ENCODE peak calls at places on chromosomes 1 and 21, in seven cellular contexts. E, F, B, C, P, V and R are unnamed samples.

GRCh38 chr1:29372108-29372507 is 135.8 kb downstream of the PTPRU start:
- DNase-seq in E (no peak), F (no peak), B (no peak), C (no peak), P (no peak), V (peak; percentile 77), R (no peak)

GRCh38 chr1:218620956-218621355 is 275.8 kb downstream of the TGFB2 start:
- DNase-seq in E (no peak), F (no peak), B (no peak), C (no peak), P (no peak), V (no peak), R (peak; percentile 8)

GRCh38 chr1:115099693-115100050 is 10.4 kb upstream of the TSPAN2 start:
- DNase-seq in E (no peak), F (no peak), B (no peak), C (no peak), P (no peak), V (no peak), R (no peak)

GRCh38 chr1:209723761-209724693 is 19.4 kb downstream of the HSD11B1 start:
- DNase-seq in E (no peak), F (no peak), B (no peak), C (no peak), P (no peak), V (no peak), R (no peak)

GRCh38 chr1:22808846-22809501 is 98.3 kb downstream of the EPHB2 start:
- DNase-seq in E (no peak), F (no peak), B (no peak), C (no peak), P (no peak), V (peak; percentile 74), R (no peak)

GRCh38 chr1:41330588-41331545 is 30.4 kb upstream of the FOXO6 start:
- DNase-seq in E (peak; percentile 43), F (no peak), B (no peak), C (peak; percentile 58), P (no peak), V (no peak), R (no peak)

GRCh38 chr1:16065197-16065576 is 8.3 kb downstream of the FAM131C start:
- DNase-seq in E (no peak), F (no peak), B (no peak), C (no peak), P (no peak), V (no peak), R (no peak)

GRCh38 chr1:232462200-232462599 is 167.7 kb downstream of the SIPA1L2 start:
- DNase-seq in E (no peak), F (no peak), B (no peak), C (no peak), P (no peak), V (no peak), R (no peak)

GRCh38 chr1:222339371-222339947 is 208.4 kb downstream of the HHIPL2 start:
- DNase-seq in E (no peak), F (no peak), B (no peak), C (no peak), P (no peak), V (no peak), R (no peak)

GRCh38 chr21:28521932-28522826 is 470.5 kb downstream of the LTN1 start:
- DNase-seq in E (peak; percentile 5), F (no peak), B (no peak), C (no peak), P (no peak), V (peak; percentile 11), R (no peak)

GRCh38 chr1:50268049-50268448 is 155.2 kb downstream of the DMRTA2 start:
- DNase-seq in E (no peak), F (no peak), B (no peak), C (no peak), P (no peak), V (no peak), R (peak; percentile 6)

GRCh38 chr21:35868005-35868868 is 192.1 kb downstream of the SETD4 start:
- DNase-seq in E (no peak), F (no peak), B (no peak), C (no peak), P (no peak), V (no peak), R (no peak)

GRCh38 chr21:15014220-15014619 is 50.6 kb downstream of the NRIP1 start:
- DNase-seq in E (no peak), F (no peak), B (no peak), C (no peak), P (no peak), V (no peak), R (no peak)

GRCh38 chr1:163744488-163744887 is 422.7 kb downstream of the NUF2 start:
- DNase-seq in E (no peak), F (no peak), B (no peak), C (no peak), P (no peak), V (no peak), R (no peak)

GRCh38 chr1:17439250-17440073 is at the start of gene RCC2:
- DNase-seq in E (no peak), F (peak; percentile 82), B (peak; percentile 81), C (peak; percentile 92), P (no peak), V (peak; percentile 96), R (peak; percentile 60)

GRCh38 chr1:17335821-17336718 is 28.1 kb downstream of the PADI4 start:
- DNase-seq in E (peak; percentile 23), F (no peak), B (peak; percentile 42), C (peak; percentile 67), P (no peak), V (peak; percentile 62), R (peak; percentile 42)

GRCh38 chr1:234214129-234214910 is 158.9 kb upstream of the COA6 start:
- DNase-seq in E (no peak), F (no peak), B (peak; percentile 52), C (no peak), P (no peak), V (peak; percentile 87), R (no peak)

GRCh38 chr1:244163131-244163530 is 112.0 kb downstream of the ZBTB18 start:
- DNase-seq in E (no peak), F (no peak), B (no peak), C (no peak), P (no peak), V (no peak), R (no peak)

GRCh38 chr1:187691439-187691838 is 862.7 kb downstream of the PLA2G4A start:
- DNase-seq in E (no peak), F (no peak), B (no peak), C (no peak), P (no peak), V (no peak), R (peak; percentile 8)

GRCh38 chr21:45122432-45123132 is 48.2 kb downstream of the ADARB1 start:
- DNase-seq in E (no peak), F (no peak), B (no peak), C (no peak), P (no peak), V (no peak), R (no peak)

GRCh38 chr1:906532-907420 is 16.9 kb upstream of the SAMD11 start:
- DNase-seq in E (no peak), F (peak; percentile 46), B (peak; percentile 59), C (peak; percentile 58), P (no peak), V (peak; percentile 19), R (no peak)

DNA sequence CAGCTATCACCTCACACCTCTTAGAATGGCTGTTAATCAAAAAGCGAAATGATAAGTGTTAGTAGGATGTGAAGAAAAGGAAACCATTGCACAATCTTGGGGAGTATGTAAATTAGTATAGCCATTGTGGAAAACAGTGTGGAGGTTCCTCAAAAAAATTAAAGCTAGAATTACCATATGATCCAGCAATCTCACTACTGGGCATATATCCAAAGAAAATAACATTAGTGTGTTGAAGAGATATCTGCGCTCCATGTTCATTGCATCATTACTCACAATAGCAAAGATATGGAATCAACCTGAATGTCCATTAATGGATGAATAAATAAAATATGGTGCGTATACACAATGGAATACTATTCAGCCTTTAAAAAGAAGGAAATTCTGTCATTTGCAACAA is 68.9 kb downstream of the SNRPE start:
- DNase-seq in E (no peak), F (no peak), B (no peak), C (no peak), P (no peak), V (no peak), R (no peak)
- TF ChIP-seq TAF1 in E (no peak), F (no peak), B (no peak), C (no peak), P (no peak), V (no peak), R (no peak)

GRCh38 chr1:94014635-94015488 is 105.6 kb upstream of the GCLM start:
- DNase-seq in E (no peak), F (no peak), B (no peak), C (no peak), P (no peak), V (no peak), R (no peak)
- TF ChIP-seq TAF1 in E (no peak), F (no peak), B (no peak), C (no peak), P (no peak), V (no peak), R (no peak)

GRCh38 chr1:55040083-55040952 is 970 bp downstream of the PCSK9 start:
- DNase-seq in E (no peak), F (no peak), B (no peak), C (no peak), P (no peak), V (peak; percentile 47), R (no peak)
- TF ChIP-seq TAF1 in E (no peak), F (no peak), B (no peak), C (no peak), P (no peak), V (no peak), R (no peak)

GRCh38 chr1:33715195-33715811 is 148.6 kb upstream of the HMGB4 start:
- DNase-seq in E (no peak), F (no peak), B (no peak), C (no peak), P (no peak), V (no peak), R (no peak)

GRCh38 chr1:33712176-33712575 is 151.7 kb upstream of the HMGB4 start:
- DNase-seq in E (no peak), F (no peak), B (no peak), C (no peak), P (no peak), V (no peak), R (no peak)

GRCh38 chr1:33714421-33714820 is 149.5 kb upstream of the HMGB4 start:
- DNase-seq in E (no peak), F (no peak), B (no peak), C (no peak), P (no peak), V (no peak), R (no peak)

GRCh38 chr1:33711511-33711910 is 152.4 kb upstream of the HMGB4 start:
- DNase-seq in E (no peak), F (no peak), B (no peak), C (no peak), P (no peak), V (no peak), R (no peak)

DNA sequence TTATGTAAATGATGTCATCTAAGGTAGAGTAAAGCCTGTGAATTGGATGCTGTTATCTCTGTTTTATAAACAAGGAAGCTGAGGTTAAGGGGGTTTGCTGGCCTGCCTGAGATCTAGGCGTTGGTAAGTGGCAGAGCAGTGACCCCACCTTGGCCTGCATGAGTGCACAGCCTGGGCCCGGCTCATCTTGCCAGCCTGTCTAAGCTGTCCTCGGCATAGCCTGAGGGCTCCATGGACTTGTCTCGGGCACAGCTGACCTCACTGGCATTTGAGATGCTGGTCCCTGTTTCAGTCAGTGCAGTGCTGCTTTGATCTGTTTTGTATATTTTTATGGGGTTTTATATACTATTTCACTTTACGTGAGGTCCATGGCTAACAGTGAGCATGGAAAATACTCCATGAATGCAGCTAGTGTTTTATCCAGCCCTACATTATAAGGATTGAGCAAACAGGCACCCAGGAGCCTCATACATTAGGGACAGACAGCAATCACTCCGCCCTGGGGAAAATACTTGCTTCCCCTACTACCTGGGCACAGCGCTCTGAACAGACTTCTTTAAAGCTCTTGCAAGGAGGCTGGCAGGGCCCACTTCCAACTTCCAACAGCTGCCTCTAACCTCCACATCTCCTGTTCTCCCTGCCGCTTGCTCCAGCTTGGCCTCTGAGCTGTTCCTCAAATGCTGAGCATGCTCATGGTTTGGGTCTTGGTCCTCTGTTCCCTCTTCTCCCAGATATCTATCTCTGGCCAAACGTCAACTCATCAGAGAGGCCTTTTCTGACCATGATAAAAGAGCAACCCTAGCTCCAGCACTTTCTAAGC is 150.6 kb upstream of the HMGB4 start:
- DNase-seq in E (no peak), F (no peak), B (no peak), C (no peak), P (no peak), V (no peak), R (no peak)
- TF ChIP-seq TAF1 in E (no peak), F (no peak), B (no peak), C (no peak), P (no peak), V (no peak), R (no peak)